ENCODE peak calls at places on chromosomes 4 and X, in six cellular contexts. M is fibroblast of lung, C is tibial nerve, B is BE2C, Z is colonic mucosa, S is adipocyte. F is an unnamed sample.

GRCh38 chr4:79599691-79600090 is 191.7 kb upstream of the GK2 start:
- DNase-seq in M (no peak), S (no peak), B (no peak), Z (no peak), C (no peak), F (no peak)

GRCh38 chr4:152146244-152146643 is 385.4 kb upstream of the GATB start:
- DNase-seq in Z (no peak), M (no peak), B (no peak), S (no peak), C (no peak), F (no peak)

GRCh38 chr4:7328913-7329638 is 105.7 kb downstream of the PSAPL1 start:
- DNase-seq in M (peak; percentile 84), B (no peak), S (peak; percentile 84), Z (no peak), C (no peak), F (peak; percentile 36)

GRCh38 chr4:100356172-100356571 is 161.7 kb downstream of the EMCN start:
- DNase-seq in S (no peak), M (no peak), Z (no peak), C (no peak), B (no peak), F (no peak)

GRCh38 chrX:96181571-96181970 is 503.1 kb upstream of the DIAPH2 start:
- DNase-seq in B (no peak), M (no peak), S (no peak), Z (no peak), C (no peak), F (no peak)

GRCh38 chr4:143626134-143626859 is 74.2 kb downstream of the FREM3 start:
- DNase-seq in B (no peak), S (peak; percentile 82), M (peak; percentile 41), C (peak; percentile 89), Z (peak; percentile 29), F (peak; percentile 71)

GRCh38 chr4:87219648-87220093 is 747 bp downstream of the KLHL8 start:
- DNase-seq in S (peak; percentile 71), C (peak; percentile 18), Z (peak; percentile 68), M (peak; percentile 45), B (peak; percentile 47), F (peak; percentile 50)

GRCh38 chr4:89307446-89308160 is at the start of gene GPRIN3:
- DNase-seq in B (peak; percentile 50), Z (peak; percentile 75), S (peak; percentile 67), M (peak; percentile 42), C (no peak), F (peak; percentile 8)

GRCh38 chrX:103585421-103586313 is at the start of gene TCEAL4:
- DNase-seq in M (peak; percentile 12), Z (peak; percentile 62), S (peak; percentile 66), C (peak; percentile 56), B (peak; percentile 56), F (peak; percentile 37)

GRCh38 chrX:37347420-37347819 is 1.7 kb upstream of the PRRG1 start:
- DNase-seq in M (peak; percentile 20), Z (no peak), B (no peak), C (peak; percentile 4), S (peak; percentile 81), F (peak; percentile 47)

GRCh38 chr4:152968806-152969394 is 32.8 kb downstream of the FHDC1 start:
- DNase-seq in C (no peak), Z (no peak), M (peak; percentile 30), S (peak; percentile 38), B (no peak), F (no peak)

GRCh38 chrX:3345281-3346081 is 971 bp downstream of the MXRA5 start:
- DNase-seq in C (no peak), B (no peak), Z (peak; percentile 24), M (peak; percentile 56), S (peak; percentile 62), F (peak; percentile 71)

GRCh38 chr4:33924239-33924638 is 2320.1 kb downstream of the ARAP2 start:
- DNase-seq in B (peak; percentile 4), Z (no peak), S (peak; percentile 51), C (no peak), M (peak; percentile 85), F (no peak)

GRCh38 chr4:68338625-68339024 is 11.3 kb downstream of the YTHDC1 start:
- DNase-seq in B (no peak), M (no peak), Z (no peak), C (no peak), S (no peak), F (no peak)

DNA sequence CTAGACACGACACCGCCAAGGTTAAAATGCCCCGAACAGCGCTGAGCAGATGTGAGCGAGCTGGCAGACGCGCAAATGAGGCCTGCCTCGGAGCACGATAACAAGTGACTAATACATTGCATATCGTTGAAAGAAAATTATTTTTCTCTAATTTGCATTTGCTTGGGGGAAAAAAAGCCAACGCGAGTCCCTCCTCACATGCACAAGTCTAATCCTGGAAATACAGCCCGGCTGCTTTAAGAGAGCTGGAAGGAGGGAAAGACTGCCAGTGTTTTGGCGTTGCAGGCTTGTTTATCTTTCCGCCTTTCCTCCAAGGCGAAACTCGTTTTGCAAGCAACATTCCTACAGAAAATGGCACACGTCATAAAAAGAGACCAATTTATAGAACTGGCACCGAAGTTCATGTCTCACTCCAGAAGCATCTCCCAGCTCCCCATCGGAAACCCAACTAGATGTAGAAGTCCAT is 12.6 kb downstream of the BCOR start:
- DNase-seq in M (peak; percentile 72), B (no peak), S (peak; percentile 81), C (no peak), Z (no peak), F (no peak)
- H3K4me3 ChIP-seq in M (no peak overlapping the region), B (no peak overlapping the region), S (no peak overlapping the region), C (no peak overlapping the region), Z (no peak overlapping the region), F (no peak overlapping the region)

GRCh38 chr4:102620697-102621497 is 119.7 kb downstream of the NFKB1 start:
- DNase-seq in M (peak; percentile 88), C (no peak), B (peak; percentile 26), S (peak; percentile 74), Z (peak; percentile 60), F (peak; percentile 53)
- H3K4me3 ChIP-seq in M (no peak overlapping the region), C (no peak overlapping the region), B (no peak overlapping the region), S (no peak overlapping the region), Z (no peak overlapping the region), F (no peak overlapping the region)

GRCh38 chr4:17152941-17153340 is 254.5 kb upstream of the LDB2 start:
- DNase-seq in C (no peak), B (no peak), M (no peak), Z (no peak), S (no peak), F (no peak)

GRCh38 chr4:17153572-17153971 is 255.1 kb upstream of the LDB2 start:
- DNase-seq in Z (no peak), C (no peak), B (no peak), S (no peak), M (no peak), F (no peak)

DNA sequence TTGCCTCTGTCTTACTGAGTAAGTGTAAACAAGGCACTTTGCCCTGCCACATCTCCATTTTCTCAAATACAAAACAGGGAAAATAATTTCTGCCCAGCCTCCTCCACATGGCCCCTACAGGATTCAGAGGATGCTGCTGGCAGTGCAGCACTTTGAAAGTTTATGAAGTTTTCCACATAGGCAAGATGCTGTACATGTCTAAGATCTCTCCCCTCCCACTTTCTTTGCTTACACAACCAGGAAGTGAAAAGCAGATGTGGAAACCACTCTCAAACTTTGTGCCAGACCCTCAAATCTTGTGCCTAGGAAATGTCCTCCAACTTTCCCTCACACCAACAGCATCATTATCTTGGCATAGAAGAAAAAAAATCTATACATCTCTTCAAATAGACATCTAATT is 257.0 kb upstream of the LDB2 start:
- DNase-seq in B (no peak), C (no peak), S (no peak), M (no peak), Z (no peak), F (no peak)
- H3K4me3 ChIP-seq in B (no peak overlapping the region), C (no peak overlapping the region), S (no peak overlapping the region), M (no peak overlapping the region), Z (no peak overlapping the region), F (no peak overlapping the region)

DNA sequence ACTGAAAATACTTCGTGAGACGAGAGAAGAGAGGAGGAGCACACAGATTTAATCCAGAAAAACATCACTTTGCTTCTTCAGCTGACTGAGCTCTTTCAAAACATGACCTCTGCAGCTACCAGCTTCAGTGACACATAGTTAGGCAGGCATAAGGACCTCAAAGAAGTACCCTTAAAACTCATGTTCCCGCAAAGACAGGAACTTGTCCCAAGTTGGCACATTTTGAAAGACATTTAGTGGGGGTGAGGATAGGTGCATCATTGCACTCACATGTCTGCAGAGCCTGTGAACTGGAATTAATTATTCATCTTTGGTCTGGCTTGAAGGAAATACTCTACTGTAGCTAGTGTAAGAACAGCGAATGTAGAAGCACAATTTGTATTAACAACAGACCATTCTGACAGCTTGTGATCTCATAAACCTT is 221.8 kb downstream of the MGST2 start:
- DNase-seq in C (no peak), M (no peak), S (peak; percentile 48), B (no peak), Z (no peak), F (peak; percentile 41)
- H3K4me3 ChIP-seq in C (no peak overlapping the region), M (peak overlapping the region; percentile 38), S (peak overlapping the region; percentile 54), B (peak overlapping the region; percentile 51), Z (no peak overlapping the region), F (peak overlapping the region; percentile 19)

GRCh38 chr4:174216935-174217272 is 66.6 kb downstream of the FBXO8 start:
- DNase-seq in C (no peak), Z (no peak), B (no peak), S (no peak), M (no peak), F (no peak)

GRCh38 chr4:174218127-174218790 is 65.2 kb downstream of the FBXO8 start:
- DNase-seq in M (peak; percentile 6), B (peak; percentile 65), C (no peak), Z (no peak), S (peak; percentile 34), F (no peak)

GRCh38 chr4:174215936-174216699 is 67.3 kb downstream of the FBXO8 start:
- DNase-seq in B (peak; percentile 68), C (no peak), S (no peak), Z (no peak), M (no peak), F (no peak)

GRCh38 chr4:174215055-174215454 is 68.4 kb downstream of the FBXO8 start:
- DNase-seq in S (no peak), Z (no peak), M (no peak), B (no peak), C (no peak), F (no peak)

DNA sequence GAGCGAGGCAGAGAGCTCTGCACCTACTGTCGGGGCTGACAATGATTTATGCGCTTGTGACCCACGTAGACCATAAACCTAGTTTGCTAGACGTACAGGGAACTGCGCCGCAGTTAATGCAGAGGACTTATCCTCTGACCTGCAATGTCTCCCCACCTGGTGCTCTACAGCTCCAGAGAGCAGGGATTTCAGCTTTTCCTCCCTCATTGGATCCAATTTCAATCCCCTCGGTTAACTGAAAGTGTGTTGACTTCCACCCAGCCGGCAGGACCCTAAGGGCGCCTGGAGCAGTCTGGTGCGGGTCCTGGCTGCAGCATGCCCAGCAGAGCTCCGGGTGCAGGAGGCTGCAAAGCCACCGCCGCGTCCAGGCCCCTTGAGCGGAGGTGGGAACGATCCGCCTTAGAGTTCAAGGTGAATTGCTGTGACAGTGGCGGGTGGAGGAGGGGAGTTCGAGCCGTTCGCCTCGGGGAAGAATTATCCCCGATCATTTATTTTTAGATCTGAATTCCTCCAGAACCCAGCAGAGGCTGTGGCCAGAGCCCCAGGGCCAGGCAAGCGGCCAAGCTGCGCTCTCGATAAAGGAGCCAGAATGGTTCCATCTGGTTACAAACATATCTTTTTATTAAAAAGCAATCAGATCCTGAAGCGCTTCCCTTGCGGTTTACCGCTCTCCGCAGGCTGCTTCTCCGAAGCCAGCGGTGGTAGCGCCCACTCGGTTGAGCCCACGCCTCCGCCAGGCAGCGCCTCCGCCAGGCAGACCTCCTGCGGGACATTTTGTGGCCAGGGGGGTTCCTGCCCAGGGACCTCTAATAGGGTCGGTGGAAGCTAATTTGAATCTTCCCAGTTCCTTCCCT is 66.0 kb downstream of the FBXO8 start:
- DNase-seq in B (peak; percentile 92), M (peak; percentile 68), C (no peak), S (peak; percentile 73), Z (no peak), F (no peak)
- H3K4me3 ChIP-seq in B (peak overlapping the region; percentile 66), M (peak overlapping the region; percentile 18), C (no peak overlapping the region), S (peak overlapping the region; percentile 81), Z (no peak overlapping the region), F (no peak overlapping the region)

GRCh38 chrX:40011483-40012038 is 86.2 kb downstream of the BCOR start:
- DNase-seq in S (no peak), M (no peak), B (no peak), C (no peak), Z (no peak), F (no peak)
- H3K4me3 ChIP-seq in S (peak overlapping the region; percentile 75), M (no peak overlapping the region), B (no peak overlapping the region), C (no peak overlapping the region), Z (peak overlapping the region; percentile 8), F (no peak overlapping the region)